ENCODE peak calls at places on chromosome X, in four cellular contexts. C, Y, V and N are unnamed samples. For H3K4me1, the result is how much of the 10 kb centered on the place peaks cover.

GRCh38 chrX:22652596-22652995 is 347.2 kb upstream of the DDX53 start:
- DNase-seq in V (peak), C (no peak), Y (peak), N (peak)

GRCh38 chrX:155632424-155633100 is 19.8 kb upstream of the TMLHE start:
- DNase-seq in Y (peak), V (no peak), C (no peak), N (peak)

GRCh38 chrX:49876750-49877149 is 2.5 kb upstream of the USP27X start:
- DNase-seq in V (peak), C (peak), Y (peak), N (peak)

GRCh38 chrX:49059209-49060191 is 701 bp downstream of the CCDC120 start:
- DNase-seq in V (peak), C (no peak), Y (no peak), N (peak)

GRCh38 chrX:21132686-21133393 is 241.4 kb upstream of the CNKSR2 start:
- DNase-seq in C (no peak), V (no peak), Y (no peak), N (no peak)

GRCh38 chrX:132023896-132024386 is 839 bp downstream of the STK26 start:
- DNase-seq in V (peak), C (peak), Y (no peak), N (peak)

GRCh38 chrX:10549280-10549679 is 71.1 kb downstream of the MID1 start:
- DNase-seq in V (no peak), C (no peak), Y (no peak), N (peak)

GRCh38 chrX:131840799-131841495 is 182.2 kb upstream of the STK26 start:
- DNase-seq in V (no peak), Y (no peak), C (no peak), N (no peak)

GRCh38 chrX:16239211-16239610 is 71.9 kb downstream of the MAGEB17 start:
- DNase-seq in V (no peak), Y (peak), C (peak), N (no peak)

DNA sequence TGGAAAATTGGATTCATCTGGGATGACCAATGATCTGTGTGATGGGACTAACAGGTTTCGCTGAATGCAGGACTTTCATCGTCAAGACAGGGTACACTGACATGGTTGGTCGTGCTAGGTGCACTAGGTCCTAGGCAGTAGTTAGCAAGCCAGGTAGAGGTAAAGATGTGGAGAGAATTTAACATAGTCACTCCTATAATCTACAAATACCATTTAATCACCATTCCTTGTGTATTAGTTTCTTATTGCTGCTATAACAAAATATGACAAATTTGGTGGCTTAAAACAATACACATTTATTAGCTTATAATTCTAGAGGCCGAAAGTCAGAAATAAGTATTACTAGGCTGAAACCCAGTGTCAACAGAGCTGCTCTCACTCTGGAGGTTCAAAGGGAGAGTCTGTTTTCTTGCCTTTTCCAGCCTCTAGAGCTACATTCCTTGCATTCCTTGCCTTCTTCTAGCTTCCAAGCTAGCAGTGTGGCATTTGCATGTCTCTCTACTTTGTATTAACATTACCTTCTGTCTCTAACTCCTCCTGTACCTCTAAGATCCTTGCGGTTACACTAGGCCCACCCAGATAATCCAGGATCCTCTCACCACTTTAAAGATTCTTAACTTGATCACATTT is 98.7 kb upstream of the GRIA3 start:
- DNase-seq in Y (no peak), V (peak), C (no peak), N (no peak)
- H3K4me1 ChIP-seq in Y (under half), V (under half), C (under half), N (under half)

GRCh38 chrX:130426531-130426930 is 24.7 kb downstream of the RBMX2 start:
- DNase-seq in Y (no peak), V (no peak), C (no peak), N (no peak)
- H3K4me1 ChIP-seq in Y (under half), V (under half), C (under half), N (under half)

GRCh38 chrX:118665204-118665603 is 62.2 kb upstream of the IL13RA1 start:
- DNase-seq in V (no peak), Y (no peak), C (no peak), N (no peak)
- H3K4me1 ChIP-seq in V (under half), Y (under half), C (under half), N (under half)

GRCh38 chrX:154372612-154373022 is 1.8 kb downstream of the FLNA start:
- DNase-seq in V (no peak), C (peak), Y (peak), N (no peak)
- H3K4me1 ChIP-seq in V (under half), C (under half), Y (under half), N (under half)

GRCh38 chrX:38103857-38104812 is 97.8 kb downstream of the SYTL5 start:
- DNase-seq in C (no peak), V (no peak), Y (no peak), N (no peak)

GRCh38 chrX:38099688-38100087 is 93.3 kb downstream of the SYTL5 start:
- DNase-seq in Y (no peak), V (no peak), C (no peak), N (no peak)

GRCh38 chrX:38102240-38102639 is 95.9 kb downstream of the SYTL5 start:
- DNase-seq in V (no peak), Y (no peak), C (no peak), N (no peak)

GRCh38 chrX:38105216-38105725 is 98.9 kb downstream of the SYTL5 start:
- DNase-seq in Y (no peak), V (no peak), C (no peak), N (no peak)

GRCh38 chrX:38102875-38103274 is 96.5 kb downstream of the SYTL5 start:
- DNase-seq in C (no peak), Y (no peak), V (no peak), N (no peak)
- H3K4me1 ChIP-seq in C (under half), Y (under half), V (under half), N (under half)

DNA sequence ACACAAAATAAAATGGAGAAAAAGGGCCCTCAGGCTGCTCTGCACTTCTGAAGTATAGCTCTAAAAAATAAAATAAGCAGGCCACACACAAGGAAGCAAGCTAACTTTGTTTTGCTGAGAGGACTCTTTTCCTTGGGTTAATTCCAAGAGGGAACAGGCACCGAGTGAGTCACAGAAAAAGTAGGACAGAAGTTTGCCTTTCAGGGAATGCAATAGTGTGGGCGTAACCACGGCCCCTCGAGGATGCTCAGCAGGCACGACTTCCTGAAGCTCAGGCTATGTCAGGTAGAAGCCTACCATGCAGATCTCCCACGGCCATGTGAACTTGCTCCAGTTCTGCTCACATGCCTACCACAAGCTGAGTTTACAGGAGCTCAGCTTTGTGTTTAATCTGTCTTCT is 22.1 kb downstream of the PPP1R2C start:
- DNase-seq in C (peak), Y (peak), V (no peak), N (no peak)
- H3K4me1 ChIP-seq in C (under half), Y (under half), V (under half), N (under half)

DNA sequence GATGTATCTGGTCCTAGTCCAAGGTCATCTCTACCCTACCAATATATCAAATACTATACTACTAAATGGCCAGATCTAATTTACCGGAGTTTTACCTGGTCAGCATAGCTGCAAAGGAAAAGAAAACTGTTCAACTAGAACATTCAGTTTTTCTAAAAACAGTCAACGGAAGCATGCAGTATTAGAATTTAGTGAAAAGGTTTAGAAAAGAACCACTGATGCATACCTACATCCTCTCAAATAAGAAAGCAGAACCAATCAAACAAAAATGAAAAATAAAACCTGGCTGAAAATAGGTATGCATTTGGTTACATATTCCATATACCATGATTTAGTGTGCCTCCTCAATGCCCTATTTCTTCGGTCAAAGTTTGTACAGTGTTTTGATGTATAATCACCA is 140.0 kb downstream of the CHM start:
- DNase-seq in Y (no peak), V (no peak), C (no peak), N (no peak)
- H3K4me1 ChIP-seq in Y (under half), V (under half), C (under half), N (under half)

GRCh38 chrX:108307408-108308085 is 130.7 kb downstream of the COL4A6 start:
- DNase-seq in C (no peak), Y (no peak), V (no peak), N (no peak)
- H3K4me1 ChIP-seq in C (half or more), Y (under half), V (under half), N (under half)

GRCh38 chrX:14062524-14062923 is 32.8 kb upstream of the GEMIN8 start:
- DNase-seq in V (no peak), Y (no peak), C (no peak), N (no peak)

GRCh38 chrX:14064632-14065432 is 35.1 kb upstream of the GEMIN8 start:
- DNase-seq in Y (peak), V (no peak), C (peak), N (peak)

GRCh38 chrX:14065800-14066199 is 36.1 kb upstream of the GEMIN8 start:
- DNase-seq in Y (no peak), V (no peak), C (no peak), N (no peak)
- H3K4me1 ChIP-seq in Y (under half), V (under half), C (under half), N (under half)